ENCODE peak calls at places on chromosome 21, in nine cellular contexts. J is HCT116; E is neuronal stem cell; L is A673; O is CD8-positive, alpha-beta T cell; Y is heart right ventricle; F is tibial artery; M is GM23248; K is aorta. V is an unnamed sample.

GRCh38 chr21:29175408-29176147 is 45.1 kb downstream of the MAP3K7CL start:
- DNase-seq in O (no peak), L (no peak), K (no peak), E (no peak), J (no peak), F (no peak), M (peak; percentile 24), Y (no peak), V (no peak)

GRCh38 chr21:35627462-35627861 is 432.9 kb downstream of the SETD4 start:
- DNase-seq in Y (no peak), M (no peak), K (no peak), O (no peak), E (no peak), J (no peak), L (no peak), F (no peak), V (no peak)

GRCh38 chr21:40622531-40622930 is 224.4 kb downstream of the DSCAM start:
- DNase-seq in Y (no peak), E (no peak), O (no peak), F (no peak), M (no peak), K (no peak), L (no peak), J (no peak), V (no peak)

GRCh38 chr21:36052860-36053766 is 7.2 kb downstream of the SETD4 start:
- DNase-seq in E (no peak), J (no peak), L (no peak), Y (no peak), F (no peak), M (no peak), O (no peak), K (no peak), V (no peak)

GRCh38 chr21:38631676-38632075 is 133.4 kb upstream of the ERG start:
- DNase-seq in F (no peak), L (no peak), O (no peak), K (no peak), E (no peak), Y (no peak), M (peak; percentile 87), J (no peak), V (no peak)

GRCh38 chr21:29800051-29800450 is 139.7 kb downstream of the GRIK1 start:
- DNase-seq in O (no peak), E (no peak), L (no peak), M (no peak), K (no peak), F (no peak), J (no peak), Y (no peak), V (no peak)

GRCh38 chr21:31798842-31799691 is 67.1 kb upstream of the SCAF4 start:
- DNase-seq in J (no peak), O (no peak), K (no peak), Y (no peak), L (no peak), E (no peak), F (no peak), M (no peak), V (no peak)

GRCh38 chr21:32914424-32915070 is 111.2 kb upstream of the OLIG2 start:
- DNase-seq in E (no peak), F (no peak), M (no peak), O (no peak), K (no peak), J (no peak), Y (no peak), L (no peak), V (peak; percentile 36)

DNA sequence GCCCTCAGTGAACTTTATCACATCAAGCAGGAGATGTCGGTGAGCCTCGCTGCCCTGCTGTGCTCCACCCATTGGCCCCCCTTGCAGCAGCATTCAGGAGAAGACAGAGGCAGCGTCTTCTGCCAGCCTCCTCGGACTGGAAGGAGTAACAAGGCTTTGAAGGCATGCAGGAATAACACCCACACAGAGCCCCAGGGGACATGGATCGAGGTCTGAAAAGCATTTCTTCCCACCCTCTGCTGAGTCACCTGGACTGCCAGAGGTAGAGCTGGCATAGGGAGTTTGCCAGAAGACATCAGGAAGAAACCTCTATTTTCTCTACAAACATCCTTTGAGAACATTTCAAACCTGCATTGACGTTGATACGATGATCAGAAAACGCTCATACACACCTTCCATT is 42.9 kb downstream of the COL18A1 start:
- DNase-seq in J (no peak), Y (no peak), L (no peak), M (peak; percentile 65), O (no peak), F (no peak), K (peak; percentile 49), E (no peak), V (no peak)
- H3K4me1 ChIP-seq in J (peaks cover 7% of the 10 kb centered on the region), Y (no peaks in the 10 kb centered on the region), L (no peaks in the 10 kb centered on the region), M (peaks cover 2% of the 10 kb centered on the region), O (no peaks in the 10 kb centered on the region), F (no peaks in the 10 kb centered on the region), K (no peaks in the 10 kb centered on the region), E (no peaks in the 10 kb centered on the region), V (no peaks in the 10 kb centered on the region)

GRCh38 chr21:44094832-44095231 is 12.4 kb upstream of the PWP2 start:
- DNase-seq in K (no peak), O (no peak), Y (no peak), J (no peak), L (no peak), M (no peak), F (no peak), E (no peak), V (no peak)

GRCh38 chr21:44089001-44089911 is 17.9 kb upstream of the PWP2 start:
- DNase-seq in L (no peak), M (no peak), Y (no peak), F (no peak), O (peak; percentile 76), E (no peak), J (no peak), K (peak; percentile 71), V (peak; percentile 82)

GRCh38 chr21:44093761-44094160 is 13.4 kb upstream of the PWP2 start:
- DNase-seq in M (no peak), Y (no peak), J (no peak), K (no peak), F (no peak), O (no peak), E (no peak), L (no peak), V (no peak)

GRCh38 chr21:44090332-44090731 is 16.9 kb upstream of the PWP2 start:
- DNase-seq in Y (no peak), J (no peak), E (no peak), F (no peak), K (peak; percentile 58), M (no peak), L (no peak), O (peak; percentile 45), V (no peak)

DNA sequence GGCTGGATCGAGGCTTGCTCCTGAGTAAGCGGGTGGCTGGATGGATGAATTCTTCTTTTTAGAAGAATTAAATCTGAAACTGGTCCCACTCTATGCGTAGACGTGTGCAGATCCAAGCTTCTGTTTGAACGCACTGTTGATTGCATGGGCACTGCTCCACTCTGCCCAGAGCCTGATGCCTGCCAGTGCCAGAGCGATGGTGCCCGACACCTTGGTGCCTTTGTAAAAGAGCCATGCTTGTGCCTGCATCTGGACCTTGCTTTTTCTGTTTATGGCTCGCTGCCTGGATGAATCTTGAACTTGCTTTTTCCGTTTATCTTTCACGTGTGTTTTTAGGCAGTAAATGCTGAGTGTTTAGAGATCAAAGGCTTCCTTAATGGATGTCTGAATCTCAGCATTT is 15.0 kb upstream of the PWP2 start:
- DNase-seq in K (no peak), L (no peak), J (no peak), M (no peak), Y (no peak), F (no peak), E (no peak), O (no peak), V (no peak)
- H3K36me3 ChIP-seq in K (peaks cover 5% of the 10 kb centered on the region), L (peaks cover 37% of the 10 kb centered on the region), J (peaks cover 13% of the 10 kb centered on the region), M (peaks cover 19% of the 10 kb centered on the region), Y (peaks cover 47% of the 10 kb centered on the region), F (peaks cover 37% of the 10 kb centered on the region), E (peaks cover 39% of the 10 kb centered on the region), O (peaks cover 45% of the 10 kb centered on the region), V (peaks cover 40% of the 10 kb centered on the region)

GRCh38 chr21:15059397-15059796 is 5.4 kb downstream of the NRIP1 start:
- DNase-seq in L (no peak), O (no peak), K (no peak), J (no peak), M (no peak), Y (no peak), F (no peak), E (no peak), V (no peak)

GRCh38 chr21:15054606-15055239 is 10.1 kb downstream of the NRIP1 start:
- DNase-seq in Y (no peak), L (no peak), F (no peak), O (no peak), E (no peak), J (no peak), M (no peak), K (no peak), V (no peak)

GRCh38 chr21:15058718-15059316 is 6.0 kb downstream of the NRIP1 start:
- DNase-seq in J (peak; percentile 32), F (no peak), K (no peak), Y (no peak), M (peak; percentile 89), E (no peak), L (peak; percentile 74), O (no peak), V (no peak)

GRCh38 chr21:15054089-15054488 is 10.7 kb downstream of the NRIP1 start:
- DNase-seq in O (no peak), J (no peak), M (no peak), L (peak; percentile 71), Y (no peak), E (no peak), K (no peak), F (no peak), V (no peak)

GRCh38 chr21:15057290-15057689 is 7.5 kb downstream of the NRIP1 start:
- DNase-seq in M (no peak), Y (no peak), E (no peak), O (no peak), J (no peak), L (no peak), K (no peak), F (no peak), V (no peak)
- H3K4me1 ChIP-seq in M (peaks cover 83% of the 10 kb centered on the region), Y (peaks cover 100% of the 10 kb centered on the region), E (peaks cover 25% of the 10 kb centered on the region), O (peaks cover 60% of the 10 kb centered on the region), J (peaks cover 93% of the 10 kb centered on the region), L (peaks cover 89% of the 10 kb centered on the region), K (peaks cover 1% of the 10 kb centered on the region), F (no peaks in the 10 kb centered on the region), V (peaks cover 67% of the 10 kb centered on the region)

GRCh38 chr21:41851090-41851790 is 27.9 kb downstream of the PRDM15 start:
- DNase-seq in L (no peak), F (no peak), J (no peak), K (no peak), E (no peak), Y (no peak), O (no peak), M (no peak), V (no peak)
- H3K36me3 ChIP-seq in L (no peaks in the 10 kb centered on the region), F (peaks cover under 1% of the 10 kb centered on the region), J (no peaks in the 10 kb centered on the region), K (peaks cover 2% of the 10 kb centered on the region), E (peaks cover 7% of the 10 kb centered on the region), Y (peaks cover 7% of the 10 kb centered on the region), O (peaks cover 12% of the 10 kb centered on the region), M (peaks cover under 1% of the 10 kb centered on the region), V (peaks cover 67% of the 10 kb centered on the region)